ENCODE peak calls at places on chromosomes 6 and 20, in eight cellular contexts. One of them, this sample, is unnamed.

GRCh38 chr6:105429676-105430075 is 26.8 kb upstream of the PREP start:
- DNase-seq in T-helper 2 cell: no peak
- DNase-seq in spleen: no peak
- DNase-seq in activated T-cell treated with anti-CD3 and anti-CD28 coated beads, Interleukin-2, amount 50 U/mL, for 72 hours: no peak
- DNase-seq in stimulated activated effector memory CD8-positive, alpha-beta T cell treated with anti-CD3 and anti-CD28 coated beads, Interleukin-12 subunit alpha, Interleukin-12 subunit beta, amount 100 ng/mL, for 72 hours: no peak
- DNase-seq in CD4-positive, alpha-beta memory T cell: no peak
- DNase-seq in fibroblast of lung: no peak
- DNase-seq in CD4-positive, alpha-beta T cell: no peak
- DNase-seq in this sample: no peak

GRCh38 chr6:102742033-102742432 is 1348.5 kb downstream of the GRIK2 start:
- DNase-seq in activated T-cell treated with anti-CD3 and anti-CD28 coated beads, Interleukin-2, amount 50 U/mL, for 72 hours: no peak
- DNase-seq in stimulated activated effector memory CD8-positive, alpha-beta T cell treated with anti-CD3 and anti-CD28 coated beads, Interleukin-12 subunit alpha, Interleukin-12 subunit beta, amount 100 ng/mL, for 72 hours: no peak
- DNase-seq in T-helper 2 cell: no peak
- DNase-seq in fibroblast of lung: no peak
- DNase-seq in CD4-positive, alpha-beta memory T cell: no peak
- DNase-seq in CD4-positive, alpha-beta T cell: no peak
- DNase-seq in spleen: no peak
- DNase-seq in this sample: no peak

GRCh38 chr20:57996936-57997629 is 231.4 kb downstream of the ANKRD60 start:
- DNase-seq in stimulated activated effector memory CD8-positive, alpha-beta T cell treated with anti-CD3 and anti-CD28 coated beads, Interleukin-12 subunit alpha, Interleukin-12 subunit beta, amount 100 ng/mL, for 72 hours: no peak
- DNase-seq in spleen: peak
- DNase-seq in fibroblast of lung: no peak
- DNase-seq in CD4-positive, alpha-beta T cell: no peak
- DNase-seq in T-helper 2 cell: no peak
- DNase-seq in CD4-positive, alpha-beta memory T cell: no peak
- DNase-seq in activated T-cell treated with anti-CD3 and anti-CD28 coated beads, Interleukin-2, amount 50 U/mL, for 72 hours: no peak
- DNase-seq in this sample: no peak

GRCh38 chr20:36523341-36523740 is 18.0 kb upstream of the MYL9 start:
- DNase-seq in fibroblast of lung: peak
- DNase-seq in stimulated activated effector memory CD8-positive, alpha-beta T cell treated with anti-CD3 and anti-CD28 coated beads, Interleukin-12 subunit alpha, Interleukin-12 subunit beta, amount 100 ng/mL, for 72 hours: no peak
- DNase-seq in T-helper 2 cell: no peak
- DNase-seq in activated T-cell treated with anti-CD3 and anti-CD28 coated beads, Interleukin-2, amount 50 U/mL, for 72 hours: no peak
- DNase-seq in CD4-positive, alpha-beta memory T cell: no peak
- DNase-seq in CD4-positive, alpha-beta T cell: no peak
- DNase-seq in spleen: no peak
- DNase-seq in this sample: no peak

GRCh38 chr6:151763938-151764680 is 43.4 kb upstream of the ESR1 start:
- DNase-seq in T-helper 2 cell: no peak
- DNase-seq in fibroblast of lung: peak
- DNase-seq in CD4-positive, alpha-beta memory T cell: no peak
- DNase-seq in spleen: peak
- DNase-seq in activated T-cell treated with anti-CD3 and anti-CD28 coated beads, Interleukin-2, amount 50 U/mL, for 72 hours: peak
- DNase-seq in stimulated activated effector memory CD8-positive, alpha-beta T cell treated with anti-CD3 and anti-CD28 coated beads, Interleukin-12 subunit alpha, Interleukin-12 subunit beta, amount 100 ng/mL, for 72 hours: peak
- DNase-seq in CD4-positive, alpha-beta T cell: no peak
- DNase-seq in this sample: peak

GRCh38 chr6:98832282-98833100 is 1.9 kb upstream of the POU3F2 start:
- DNase-seq in spleen: peak
- DNase-seq in T-helper 2 cell: no peak
- DNase-seq in stimulated activated effector memory CD8-positive, alpha-beta T cell treated with anti-CD3 and anti-CD28 coated beads, Interleukin-12 subunit alpha, Interleukin-12 subunit beta, amount 100 ng/mL, for 72 hours: no peak
- DNase-seq in CD4-positive, alpha-beta T cell: no peak
- DNase-seq in CD4-positive, alpha-beta memory T cell: no peak
- DNase-seq in activated T-cell treated with anti-CD3 and anti-CD28 coated beads, Interleukin-2, amount 50 U/mL, for 72 hours: peak
- DNase-seq in fibroblast of lung: peak
- DNase-seq in this sample: no peak

GRCh38 chr6:69022991-69023390 is 387.9 kb downstream of the ADGRB3 start:
- DNase-seq in T-helper 2 cell: no peak
- DNase-seq in CD4-positive, alpha-beta memory T cell: no peak
- DNase-seq in activated T-cell treated with anti-CD3 and anti-CD28 coated beads, Interleukin-2, amount 50 U/mL, for 72 hours: no peak
- DNase-seq in fibroblast of lung: peak
- DNase-seq in stimulated activated effector memory CD8-positive, alpha-beta T cell treated with anti-CD3 and anti-CD28 coated beads, Interleukin-12 subunit alpha, Interleukin-12 subunit beta, amount 100 ng/mL, for 72 hours: no peak
- DNase-seq in spleen: no peak
- DNase-seq in CD4-positive, alpha-beta T cell: no peak
- DNase-seq in this sample: no peak

GRCh38 chr6:1622220-1622841 is 12.6 kb downstream of the FOXC1 start:
- DNase-seq in T-helper 2 cell: no peak
- DNase-seq in fibroblast of lung: no peak
- DNase-seq in CD4-positive, alpha-beta memory T cell: no peak
- DNase-seq in stimulated activated effector memory CD8-positive, alpha-beta T cell treated with anti-CD3 and anti-CD28 coated beads, Interleukin-12 subunit alpha, Interleukin-12 subunit beta, amount 100 ng/mL, for 72 hours: no peak
- DNase-seq in spleen: no peak
- DNase-seq in activated T-cell treated with anti-CD3 and anti-CD28 coated beads, Interleukin-2, amount 50 U/mL, for 72 hours: no peak
- DNase-seq in CD4-positive, alpha-beta T cell: no peak
- DNase-seq in this sample: no peak

GRCh38 chr6:116616757-116617093 is 446 bp downstream of the RSPH4A start:
- DNase-seq in spleen: peak
- DNase-seq in T-helper 2 cell: no peak
- DNase-seq in stimulated activated effector memory CD8-positive, alpha-beta T cell treated with anti-CD3 and anti-CD28 coated beads, Interleukin-12 subunit alpha, Interleukin-12 subunit beta, amount 100 ng/mL, for 72 hours: peak
- DNase-seq in CD4-positive, alpha-beta T cell: no peak
- DNase-seq in CD4-positive, alpha-beta memory T cell: peak
- DNase-seq in activated T-cell treated with anti-CD3 and anti-CD28 coated beads, Interleukin-2, amount 50 U/mL, for 72 hours: peak
- DNase-seq in fibroblast of lung: no peak
- DNase-seq in this sample: peak

GRCh38 chr20:60970601-60971000 is 281.5 kb upstream of the CDH4 start:
- DNase-seq in stimulated activated effector memory CD8-positive, alpha-beta T cell treated with anti-CD3 and anti-CD28 coated beads, Interleukin-12 subunit alpha, Interleukin-12 subunit beta, amount 100 ng/mL, for 72 hours: no peak
- DNase-seq in CD4-positive, alpha-beta T cell: no peak
- DNase-seq in CD4-positive, alpha-beta memory T cell: no peak
- DNase-seq in activated T-cell treated with anti-CD3 and anti-CD28 coated beads, Interleukin-2, amount 50 U/mL, for 72 hours: no peak
- DNase-seq in fibroblast of lung: no peak
- DNase-seq in T-helper 2 cell: no peak
- DNase-seq in spleen: no peak
- DNase-seq in this sample: no peak

GRCh38 chr20:34990231-34990630 is 34.6 kb downstream of the MYH7B start:
- DNase-seq in CD4-positive, alpha-beta T cell: no peak
- DNase-seq in fibroblast of lung: no peak
- DNase-seq in stimulated activated effector memory CD8-positive, alpha-beta T cell treated with anti-CD3 and anti-CD28 coated beads, Interleukin-12 subunit alpha, Interleukin-12 subunit beta, amount 100 ng/mL, for 72 hours: no peak
- DNase-seq in activated T-cell treated with anti-CD3 and anti-CD28 coated beads, Interleukin-2, amount 50 U/mL, for 72 hours: no peak
- DNase-seq in CD4-positive, alpha-beta memory T cell: no peak
- DNase-seq in T-helper 2 cell: no peak
- DNase-seq in spleen: no peak
- DNase-seq in this sample: no peak

GRCh38 chr20:51660741-51661608 is 107.2 kb downstream of the ATP9A start:
- DNase-seq in fibroblast of lung: peak
- DNase-seq in spleen: peak
- DNase-seq in CD4-positive, alpha-beta T cell: no peak
- DNase-seq in T-helper 2 cell: no peak
- DNase-seq in stimulated activated effector memory CD8-positive, alpha-beta T cell treated with anti-CD3 and anti-CD28 coated beads, Interleukin-12 subunit alpha, Interleukin-12 subunit beta, amount 100 ng/mL, for 72 hours: no peak
- DNase-seq in activated T-cell treated with anti-CD3 and anti-CD28 coated beads, Interleukin-2, amount 50 U/mL, for 72 hours: peak
- DNase-seq in CD4-positive, alpha-beta memory T cell: no peak
- DNase-seq in this sample: no peak

GRCh38 chr6:89597988-89598387 is 40.6 kb downstream of the LYRM2 start:
- DNase-seq in CD4-positive, alpha-beta T cell: no peak
- DNase-seq in stimulated activated effector memory CD8-positive, alpha-beta T cell treated with anti-CD3 and anti-CD28 coated beads, Interleukin-12 subunit alpha, Interleukin-12 subunit beta, amount 100 ng/mL, for 72 hours: no peak
- DNase-seq in spleen: no peak
- DNase-seq in fibroblast of lung: peak
- DNase-seq in CD4-positive, alpha-beta memory T cell: no peak
- DNase-seq in activated T-cell treated with anti-CD3 and anti-CD28 coated beads, Interleukin-2, amount 50 U/mL, for 72 hours: no peak
- DNase-seq in T-helper 2 cell: no peak
- DNase-seq in this sample: no peak

GRCh38 chr6:148887181-148887580 is 140.4 kb downstream of the UST start:
- DNase-seq in T-helper 2 cell: no peak
- DNase-seq in CD4-positive, alpha-beta T cell: no peak
- DNase-seq in spleen: no peak
- DNase-seq in stimulated activated effector memory CD8-positive, alpha-beta T cell treated with anti-CD3 and anti-CD28 coated beads, Interleukin-12 subunit alpha, Interleukin-12 subunit beta, amount 100 ng/mL, for 72 hours: no peak
- DNase-seq in fibroblast of lung: peak
- DNase-seq in activated T-cell treated with anti-CD3 and anti-CD28 coated beads, Interleukin-2, amount 50 U/mL, for 72 hours: no peak
- DNase-seq in CD4-positive, alpha-beta memory T cell: no peak
- DNase-seq in this sample: no peak

GRCh38 chr20:17612975-17613327 is 43.1 kb downstream of the DSTN start:
- DNase-seq in spleen: no peak
- DNase-seq in activated T-cell treated with anti-CD3 and anti-CD28 coated beads, Interleukin-2, amount 50 U/mL, for 72 hours: no peak
- DNase-seq in CD4-positive, alpha-beta T cell: no peak
- DNase-seq in fibroblast of lung: no peak
- DNase-seq in T-helper 2 cell: no peak
- DNase-seq in stimulated activated effector memory CD8-positive, alpha-beta T cell treated with anti-CD3 and anti-CD28 coated beads, Interleukin-12 subunit alpha, Interleukin-12 subunit beta, amount 100 ng/mL, for 72 hours: no peak
- DNase-seq in CD4-positive, alpha-beta memory T cell: no peak
- DNase-seq in this sample: no peak

GRCh38 chr6:107114872-107115694 is at the start of gene BEND3:
- DNase-seq in stimulated activated effector memory CD8-positive, alpha-beta T cell treated with anti-CD3 and anti-CD28 coated beads, Interleukin-12 subunit alpha, Interleukin-12 subunit beta, amount 100 ng/mL, for 72 hours: peak
- DNase-seq in T-helper 2 cell: peak
- DNase-seq in CD4-positive, alpha-beta memory T cell: peak
- DNase-seq in spleen: peak
- DNase-seq in CD4-positive, alpha-beta T cell: peak
- DNase-seq in activated T-cell treated with anti-CD3 and anti-CD28 coated beads, Interleukin-2, amount 50 U/mL, for 72 hours: peak
- DNase-seq in fibroblast of lung: no peak
- DNase-seq in this sample: peak

GRCh38 chr20:8673116-8673515 is 395.8 kb upstream of the PLCB4 start:
- DNase-seq in T-helper 2 cell: no peak
- DNase-seq in fibroblast of lung: no peak
- DNase-seq in CD4-positive, alpha-beta T cell: no peak
- DNase-seq in activated T-cell treated with anti-CD3 and anti-CD28 coated beads, Interleukin-2, amount 50 U/mL, for 72 hours: no peak
- DNase-seq in stimulated activated effector memory CD8-positive, alpha-beta T cell treated with anti-CD3 and anti-CD28 coated beads, Interleukin-12 subunit alpha, Interleukin-12 subunit beta, amount 100 ng/mL, for 72 hours: no peak
- DNase-seq in spleen: no peak
- DNase-seq in CD4-positive, alpha-beta memory T cell: no peak
- DNase-seq in this sample: no peak

GRCh38 chr6:79031821-79032590 is 46.0 kb downstream of the PHIP start:
- DNase-seq in activated T-cell treated with anti-CD3 and anti-CD28 coated beads, Interleukin-2, amount 50 U/mL, for 72 hours: no peak
- DNase-seq in fibroblast of lung: peak
- DNase-seq in CD4-positive, alpha-beta T cell: no peak
- DNase-seq in spleen: no peak
- DNase-seq in stimulated activated effector memory CD8-positive, alpha-beta T cell treated with anti-CD3 and anti-CD28 coated beads, Interleukin-12 subunit alpha, Interleukin-12 subunit beta, amount 100 ng/mL, for 72 hours: no peak
- DNase-seq in T-helper 2 cell: no peak
- DNase-seq in CD4-positive, alpha-beta memory T cell: no peak
- DNase-seq in this sample: no peak

GRCh38 chr20:1083431-1084080 is 34.8 kb upstream of the PSMF1 start:
- DNase-seq in spleen: no peak
- DNase-seq in CD4-positive, alpha-beta memory T cell: no peak
- DNase-seq in CD4-positive, alpha-beta T cell: no peak
- DNase-seq in fibroblast of lung: peak
- DNase-seq in T-helper 2 cell: no peak
- DNase-seq in stimulated activated effector memory CD8-positive, alpha-beta T cell treated with anti-CD3 and anti-CD28 coated beads, Interleukin-12 subunit alpha, Interleukin-12 subunit beta, amount 100 ng/mL, for 72 hours: no peak
- DNase-seq in activated T-cell treated with anti-CD3 and anti-CD28 coated beads, Interleukin-2, amount 50 U/mL, for 72 hours: no peak
- DNase-seq in this sample: no peak

GRCh38 chr6:13725570-13725969 is 13.9 kb upstream of the RANBP9 start:
- DNase-seq in T-helper 2 cell: peak
- DNase-seq in stimulated activated effector memory CD8-positive, alpha-beta T cell treated with anti-CD3 and anti-CD28 coated beads, Interleukin-12 subunit alpha, Interleukin-12 subunit beta, amount 100 ng/mL, for 72 hours: no peak
- DNase-seq in fibroblast of lung: no peak
- DNase-seq in CD4-positive, alpha-beta memory T cell: peak
- DNase-seq in CD4-positive, alpha-beta T cell: peak
- DNase-seq in activated T-cell treated with anti-CD3 and anti-CD28 coated beads, Interleukin-2, amount 50 U/mL, for 72 hours: peak
- DNase-seq in spleen: no peak
- DNase-seq in this sample: no peak

GRCh38 chr6:12336121-12336971 is 46.2 kb downstream of the EDN1 start:
- DNase-seq in activated T-cell treated with anti-CD3 and anti-CD28 coated beads, Interleukin-2, amount 50 U/mL, for 72 hours: no peak
- DNase-seq in stimulated activated effector memory CD8-positive, alpha-beta T cell treated with anti-CD3 and anti-CD28 coated beads, Interleukin-12 subunit alpha, Interleukin-12 subunit beta, amount 100 ng/mL, for 72 hours: no peak
- DNase-seq in fibroblast of lung: no peak
- DNase-seq in spleen: no peak
- DNase-seq in CD4-positive, alpha-beta memory T cell: no peak
- DNase-seq in CD4-positive, alpha-beta T cell: no peak
- DNase-seq in T-helper 2 cell: no peak
- DNase-seq in this sample: no peak

GRCh38 chr6:158500016-158500735 is 59.7 kb upstream of the TMEM181 start:
- DNase-seq in CD4-positive, alpha-beta T cell: no peak
- DNase-seq in T-helper 2 cell: no peak
- DNase-seq in fibroblast of lung: peak
- DNase-seq in spleen: no peak
- DNase-seq in activated T-cell treated with anti-CD3 and anti-CD28 coated beads, Interleukin-2, amount 50 U/mL, for 72 hours: no peak
- DNase-seq in CD4-positive, alpha-beta memory T cell: no peak
- DNase-seq in stimulated activated effector memory CD8-positive, alpha-beta T cell treated with anti-CD3 and anti-CD28 coated beads, Interleukin-12 subunit alpha, Interleukin-12 subunit beta, amount 100 ng/mL, for 72 hours: no peak
- DNase-seq in this sample: no peak

GRCh38 chr20:21615617-21616080 is 89.8 kb upstream of the PAX1 start:
- DNase-seq in CD4-positive, alpha-beta T cell: peak
- DNase-seq in stimulated activated effector memory CD8-positive, alpha-beta T cell treated with anti-CD3 and anti-CD28 coated beads, Interleukin-12 subunit alpha, Interleukin-12 subunit beta, amount 100 ng/mL, for 72 hours: peak
- DNase-seq in fibroblast of lung: peak
- DNase-seq in activated T-cell treated with anti-CD3 and anti-CD28 coated beads, Interleukin-2, amount 50 U/mL, for 72 hours: peak
- DNase-seq in T-helper 2 cell: no peak
- DNase-seq in spleen: no peak
- DNase-seq in CD4-positive, alpha-beta memory T cell: peak
- DNase-seq in this sample: no peak

GRCh38 chr6:153503810-153504209 is 372.7 kb upstream of the RGS17 start:
- DNase-seq in spleen: no peak
- DNase-seq in CD4-positive, alpha-beta T cell: no peak
- DNase-seq in CD4-positive, alpha-beta memory T cell: no peak
- DNase-seq in T-helper 2 cell: no peak
- DNase-seq in stimulated activated effector memory CD8-positive, alpha-beta T cell treated with anti-CD3 and anti-CD28 coated beads, Interleukin-12 subunit alpha, Interleukin-12 subunit beta, amount 100 ng/mL, for 72 hours: no peak
- DNase-seq in activated T-cell treated with anti-CD3 and anti-CD28 coated beads, Interleukin-2, amount 50 U/mL, for 72 hours: no peak
- DNase-seq in fibroblast of lung: no peak
- DNase-seq in this sample: no peak

GRCh38 chr6:6002809-6003333 is 3.9 kb downstream of the NRN1 start:
- DNase-seq in activated T-cell treated with anti-CD3 and anti-CD28 coated beads, Interleukin-2, amount 50 U/mL, for 72 hours: no peak
- DNase-seq in CD4-positive, alpha-beta memory T cell: no peak
- DNase-seq in spleen: no peak
- DNase-seq in fibroblast of lung: no peak
- DNase-seq in CD4-positive, alpha-beta T cell: no peak
- DNase-seq in T-helper 2 cell: no peak
- DNase-seq in stimulated activated effector memory CD8-positive, alpha-beta T cell treated with anti-CD3 and anti-CD28 coated beads, Interleukin-12 subunit alpha, Interleukin-12 subunit beta, amount 100 ng/mL, for 72 hours: no peak
- DNase-seq in this sample: no peak

GRCh38 chr6:105994522-105995402 is 91.4 kb upstream of the PRDM1 start:
- DNase-seq in spleen: peak
- DNase-seq in stimulated activated effector memory CD8-positive, alpha-beta T cell treated with anti-CD3 and anti-CD28 coated beads, Interleukin-12 subunit alpha, Interleukin-12 subunit beta, amount 100 ng/mL, for 72 hours: peak
- DNase-seq in T-helper 2 cell: peak
- DNase-seq in fibroblast of lung: peak
- DNase-seq in activated T-cell treated with anti-CD3 and anti-CD28 coated beads, Interleukin-2, amount 50 U/mL, for 72 hours: peak
- DNase-seq in CD4-positive, alpha-beta memory T cell: peak
- DNase-seq in CD4-positive, alpha-beta T cell: peak
- DNase-seq in this sample: peak

GRCh38 chr20:31896049-31896448 is 25.6 kb downstream of the TTLL9 start:
- DNase-seq in CD4-positive, alpha-beta memory T cell: no peak
- DNase-seq in fibroblast of lung: no peak
- DNase-seq in spleen: no peak
- DNase-seq in activated T-cell treated with anti-CD3 and anti-CD28 coated beads, Interleukin-2, amount 50 U/mL, for 72 hours: no peak
- DNase-seq in CD4-positive, alpha-beta T cell: no peak
- DNase-seq in stimulated activated effector memory CD8-positive, alpha-beta T cell treated with anti-CD3 and anti-CD28 coated beads, Interleukin-12 subunit alpha, Interleukin-12 subunit beta, amount 100 ng/mL, for 72 hours: no peak
- DNase-seq in T-helper 2 cell: no peak
- DNase-seq in this sample: no peak

GRCh38 chr6:89212472-89212871 is 4.7 kb downstream of the GABRR1 start:
- DNase-seq in CD4-positive, alpha-beta memory T cell: no peak
- DNase-seq in fibroblast of lung: no peak
- DNase-seq in activated T-cell treated with anti-CD3 and anti-CD28 coated beads, Interleukin-2, amount 50 U/mL, for 72 hours: no peak
- DNase-seq in spleen: no peak
- DNase-seq in stimulated activated effector memory CD8-positive, alpha-beta T cell treated with anti-CD3 and anti-CD28 coated beads, Interleukin-12 subunit alpha, Interleukin-12 subunit beta, amount 100 ng/mL, for 72 hours: no peak
- DNase-seq in CD4-positive, alpha-beta T cell: no peak
- DNase-seq in T-helper 2 cell: no peak
- DNase-seq in this sample: no peak

GRCh38 chr20:49411221-49411925 is 71.1 kb downstream of the KCNB1 start:
- DNase-seq in CD4-positive, alpha-beta T cell: no peak
- DNase-seq in stimulated activated effector memory CD8-positive, alpha-beta T cell treated with anti-CD3 and anti-CD28 coated beads, Interleukin-12 subunit alpha, Interleukin-12 subunit beta, amount 100 ng/mL, for 72 hours: no peak
- DNase-seq in spleen: no peak
- DNase-seq in fibroblast of lung: no peak
- DNase-seq in CD4-positive, alpha-beta memory T cell: no peak
- DNase-seq in activated T-cell treated with anti-CD3 and anti-CD28 coated beads, Interleukin-2, amount 50 U/mL, for 72 hours: no peak
- DNase-seq in T-helper 2 cell: no peak
- DNase-seq in this sample: no peak

GRCh38 chr20:24683676-24684075 is 214.2 kb downstream of the SYNDIG1 start:
- DNase-seq in activated T-cell treated with anti-CD3 and anti-CD28 coated beads, Interleukin-2, amount 50 U/mL, for 72 hours: no peak
- DNase-seq in T-helper 2 cell: no peak
- DNase-seq in fibroblast of lung: no peak
- DNase-seq in spleen: peak
- DNase-seq in CD4-positive, alpha-beta T cell: no peak
- DNase-seq in CD4-positive, alpha-beta memory T cell: no peak
- DNase-seq in stimulated activated effector memory CD8-positive, alpha-beta T cell treated with anti-CD3 and anti-CD28 coated beads, Interleukin-12 subunit alpha, Interleukin-12 subunit beta, amount 100 ng/mL, for 72 hours: no peak
- DNase-seq in this sample: no peak

GRCh38 chr20:1632228-1632577 is 12.4 kb upstream of the SIRPB1 start:
- DNase-seq in fibroblast of lung: no peak
- DNase-seq in CD4-positive, alpha-beta T cell: peak
- DNase-seq in stimulated activated effector memory CD8-positive, alpha-beta T cell treated with anti-CD3 and anti-CD28 coated beads, Interleukin-12 subunit alpha, Interleukin-12 subunit beta, amount 100 ng/mL, for 72 hours: peak
- DNase-seq in activated T-cell treated with anti-CD3 and anti-CD28 coated beads, Interleukin-2, amount 50 U/mL, for 72 hours: peak
- DNase-seq in T-helper 2 cell: no peak
- DNase-seq in CD4-positive, alpha-beta memory T cell: no peak
- DNase-seq in spleen: peak
- DNase-seq in this sample: no peak

GRCh38 chr6:39062014-39062740 is 13.6 kb downstream of the GLP1R start:
- DNase-seq in fibroblast of lung: no peak
- DNase-seq in T-helper 2 cell: no peak
- DNase-seq in stimulated activated effector memory CD8-positive, alpha-beta T cell treated with anti-CD3 and anti-CD28 coated beads, Interleukin-12 subunit alpha, Interleukin-12 subunit beta, amount 100 ng/mL, for 72 hours: no peak
- DNase-seq in activated T-cell treated with anti-CD3 and anti-CD28 coated beads, Interleukin-2, amount 50 U/mL, for 72 hours: no peak
- DNase-seq in CD4-positive, alpha-beta T cell: no peak
- DNase-seq in CD4-positive, alpha-beta memory T cell: no peak
- DNase-seq in spleen: no peak
- DNase-seq in this sample: no peak

GRCh38 chr6:138817799-138818198 is 21.9 kb downstream of the ECT2L start:
- DNase-seq in spleen: no peak
- DNase-seq in activated T-cell treated with anti-CD3 and anti-CD28 coated beads, Interleukin-2, amount 50 U/mL, for 72 hours: peak
- DNase-seq in CD4-positive, alpha-beta T cell: no peak
- DNase-seq in stimulated activated effector memory CD8-positive, alpha-beta T cell treated with anti-CD3 and anti-CD28 coated beads, Interleukin-12 subunit alpha, Interleukin-12 subunit beta, amount 100 ng/mL, for 72 hours: peak
- DNase-seq in T-helper 2 cell: no peak
- DNase-seq in CD4-positive, alpha-beta memory T cell: no peak
- DNase-seq in fibroblast of lung: peak
- DNase-seq in this sample: no peak

GRCh38 chr20:62428008-62428384 is 657 bp upstream of the RBBP8NL start:
- DNase-seq in stimulated activated effector memory CD8-positive, alpha-beta T cell treated with anti-CD3 and anti-CD28 coated beads, Interleukin-12 subunit alpha, Interleukin-12 subunit beta, amount 100 ng/mL, for 72 hours: no peak
- DNase-seq in spleen: no peak
- DNase-seq in fibroblast of lung: no peak
- DNase-seq in T-helper 2 cell: no peak
- DNase-seq in activated T-cell treated with anti-CD3 and anti-CD28 coated beads, Interleukin-2, amount 50 U/mL, for 72 hours: no peak
- DNase-seq in CD4-positive, alpha-beta T cell: no peak
- DNase-seq in CD4-positive, alpha-beta memory T cell: no peak
- DNase-seq in this sample: no peak

This sample was measured in naive B cell.